ENCODE peak calls at places on chromosome 7, in six cellular contexts. O, Q, A, F, T and L are unnamed samples.

GRCh38 chr7:141649865-141650499 is 52.0 kb downstream of the DENND11 start:
- DNase-seq in O (peak), Q (no peak), A (peak), F (peak), T (peak), L (peak)

GRCh38 chr7:16926283-16926682 is 44.5 kb upstream of the AGR3 start:
- DNase-seq in O (no peak), Q (no peak), A (peak), F (peak), T (peak), L (peak)

GRCh38 chr7:36286241-36286640 is 103.4 kb upstream of the ANLN start:
- DNase-seq in O (no peak), Q (no peak), A (no peak), F (no peak), T (no peak), L (peak)

GRCh38 chr7:102927303-102927933 is 14.6 kb downstream of the LRRC17 start:
- DNase-seq in O (no peak), Q (no peak), A (no peak), F (peak), T (no peak), L (no peak)

GRCh38 chr7:150432915-150433892 is 17.2 kb upstream of the GIMAP8 start:
- DNase-seq in O (no peak), Q (no peak), A (peak), F (no peak), T (no peak), L (no peak)

GRCh38 chr7:41097501-41097900 is 605.4 kb downstream of the INHBA start:
- DNase-seq in O (no peak), Q (no peak), A (no peak), F (peak), T (no peak), L (no peak)

GRCh38 chr7:48741545-48741944 is 182.8 kb upstream of the CDC14C start:
- DNase-seq in O (no peak), Q (no peak), A (no peak), F (no peak), T (no peak), L (no peak)

GRCh38 chr7:57179776-57180415 is 47.7 kb upstream of the ZNF479 start:
- DNase-seq in O (no peak), Q (no peak), A (no peak), F (no peak), T (no peak), L (no peak)

GRCh38 chr7:132771301-132771730 is 195.0 kb upstream of the PLXNA4 start:
- DNase-seq in O (no peak), Q (no peak), A (no peak), F (no peak), T (no peak), L (no peak)

GRCh38 chr7:38584443-38585210 is 46.5 kb downstream of the AMPH start:
- DNase-seq in O (no peak), Q (no peak), A (no peak), F (peak), T (no peak), L (no peak)

GRCh38 chr7:28172976-28173375 is 7.6 kb downstream of the JAZF1 start:
- DNase-seq in O (no peak), Q (no peak), A (no peak), F (no peak), T (no peak), L (no peak)

GRCh38 chr7:75892634-75893272 is 13.9 kb downstream of the RHBDD2 start:
- DNase-seq in O (no peak), Q (no peak), A (peak), F (no peak), T (no peak), L (peak)

GRCh38 chr7:97971120-97971989 is 18.6 kb downstream of the OCM2 start:
- DNase-seq in O (no peak), Q (peak), A (peak), F (peak), T (no peak), L (peak)

GRCh38 chr7:155477469-155477868 is 19.5 kb downstream of the EN2 start:
- DNase-seq in O (no peak), Q (no peak), A (no peak), F (no peak), T (no peak), L (no peak)

GRCh38 chr7:135795846-135796570 is 47.4 kb upstream of the FAM180A start:
- DNase-seq in O (no peak), Q (no peak), A (no peak), F (no peak), T (no peak), L (no peak)

GRCh38 chr7:69687739-69688431 is 89.6 kb downstream of the AUTS2 start:
- DNase-seq in O (peak), Q (no peak), A (no peak), F (no peak), T (no peak), L (no peak)

GRCh38 chr7:50822716-50823115 is 40.0 kb upstream of the GRB10 start:
- DNase-seq in O (no peak), Q (no peak), A (no peak), F (peak), T (no peak), L (no peak)

GRCh38 chr7:47552631-47553030 is 29.3 kb downstream of the TNS3 start:
- DNase-seq in O (no peak), Q (no peak), A (peak), F (peak), T (no peak), L (no peak)

GRCh38 chr7:74526780-74527179 is 73.1 kb downstream of the GTF2IRD1 start:
- DNase-seq in O (no peak), Q (no peak), A (no peak), F (no peak), T (no peak), L (no peak)